ENCODE peak calls at places on chromosomes 6 and 20, in six cellular contexts. J is endothelial cell; K is NCI-H1092; Z is activated CD4-positive, alpha-beta T cell treated with anti-CD3 and anti-CD28 coated beads for 4 hours; U is GM12891; S is neural crest cell. W is an unnamed sample.

GRCh38 chr20:63955281-63955845 is 853 bp downstream of the UCKL1 start:
- DNase-seq in K (no peak), J (no peak), S (peak), U (no peak), Z (peak), W (no peak)

GRCh38 chr20:828987-829386 is 4.5 kb upstream of the FAM110A start:
- DNase-seq in S (no peak), J (no peak), K (no peak), Z (no peak), U (no peak), W (no peak)

GRCh38 chr6:41941280-41942044 is at the start of gene CCND3:
- DNase-seq in S (peak), U (peak), J (peak), Z (peak), K (peak), W (peak)

GRCh38 chr6:30350519-30350918 is 5.6 kb downstream of the RPP21 start:
- DNase-seq in U (no peak), K (no peak), S (no peak), J (no peak), Z (no peak), W (no peak)

GRCh38 chr20:16612708-16613107 is 39.5 kb upstream of the KIF16B start:
- DNase-seq in J (no peak), Z (no peak), K (no peak), S (no peak), U (no peak), W (no peak)

GRCh38 chr20:62219101-62219991 is 732 bp downstream of the HRH3 start:
- DNase-seq in K (no peak), U (no peak), J (no peak), Z (no peak), S (no peak), W (peak)

GRCh38 chr20:48919882-48920526 is 1.5 kb upstream of the ARFGEF2 start:
- DNase-seq in K (no peak), S (no peak), J (no peak), U (no peak), Z (no peak), W (no peak)

GRCh38 chr20:15742627-15743026 is 830.6 kb downstream of the KIF16B start:
- DNase-seq in K (no peak), S (no peak), Z (no peak), U (no peak), J (no peak), W (peak)

GRCh38 chr6:14270925-14271791 is 153.6 kb downstream of the CD83 start:
- DNase-seq in U (no peak), J (no peak), Z (peak), K (no peak), S (no peak), W (no peak)

GRCh38 chr6:156808287-156808686 is 31.1 kb downstream of the ARID1B start:
- DNase-seq in Z (no peak), S (no peak), U (no peak), K (peak), J (no peak), W (peak)

GRCh38 chr20:15220778-15221565 is 883.6 kb upstream of the FLRT3 start:
- DNase-seq in Z (no peak), K (no peak), S (no peak), U (no peak), J (no peak), W (no peak)

GRCh38 chr6:39769012-39769411 is 23.2 kb upstream of the DAAM2 start:
- DNase-seq in S (no peak), J (no peak), U (no peak), Z (no peak), K (no peak), W (no peak)

GRCh38 chr6:23016701-23017100 is 447.3 kb downstream of the HDGFL1 start:
- DNase-seq in K (no peak), S (no peak), U (no peak), Z (no peak), J (no peak), W (no peak)

GRCh38 chr6:161169690-161170089 is 104.2 kb downstream of the AGPAT4 start:
- DNase-seq in J (no peak), Z (no peak), U (no peak), K (peak), S (no peak), W (peak)

GRCh38 chr6:158849899-158850806 is 31.0 kb upstream of the EZR start:
- DNase-seq in K (no peak), J (no peak), U (no peak), S (no peak), Z (peak), W (peak)

GRCh38 chr20:31587545-31588389 is 17.3 kb upstream of the ID1 start:
- DNase-seq in Z (no peak), J (no peak), K (peak), U (no peak), S (no peak), W (no peak)

GRCh38 chr6:119633461-119633860 is 283.9 kb upstream of the MAN1A1 start:
- DNase-seq in K (no peak), J (no peak), U (no peak), S (no peak), Z (no peak), W (no peak)

GRCh38 chr6:2783188-2783957 is 18.2 kb downstream of the WRNIP1 start:
- DNase-seq in U (no peak), K (no peak), S (no peak), Z (no peak), J (no peak), W (no peak)

GRCh38 chr6:113558966-113559365 is 298.2 kb upstream of the MARCKS start:
- DNase-seq in U (no peak), J (no peak), Z (no peak), K (no peak), S (no peak), W (no peak)

GRCh38 chr6:161079566-161080262 is 88.1 kb downstream of the MAP3K4 start:
- DNase-seq in J (no peak), K (no peak), Z (peak), U (no peak), S (no peak), W (no peak)

GRCh38 chr6:56581561-56581960 is 61.1 kb downstream of the DST start:
- DNase-seq in K (no peak), J (no peak), Z (no peak), U (no peak), S (no peak), W (no peak)

GRCh38 chr6:170031096-170031471 is 259.8 kb downstream of the DLL1 start:
- DNase-seq in K (peak), J (no peak), S (no peak), Z (no peak), U (no peak), W (peak)

GRCh38 chr20:2535711-2536561 is 437 bp upstream of the TMC2 start:
- DNase-seq in U (no peak), Z (no peak), K (no peak), S (no peak), J (no peak), W (no peak)

GRCh38 chr6:144897441-144897921 is 612.3 kb downstream of the UTRN start:
- DNase-seq in Z (no peak), J (no peak), U (no peak), K (no peak), S (no peak), W (no peak)

GRCh38 chr20:2093200-2093781 is 8.3 kb upstream of the STK35 start:
- DNase-seq in Z (no peak), U (peak), S (no peak), J (peak), K (no peak), W (peak)

GRCh38 chr6:11381801-11382513 is 149.5 kb upstream of the NEDD9 start:
- DNase-seq in U (peak), K (no peak), S (no peak), Z (peak), J (no peak), W (no peak)

GRCh38 chr6:3384346-3385143 is 72.3 kb downstream of the SLC22A23 start:
- DNase-seq in Z (no peak), J (no peak), K (no peak), S (no peak), U (no peak), W (no peak)

GRCh38 chr6:37285861-37286311 is 27.9 kb upstream of the TMEM217 start:
- DNase-seq in K (no peak), Z (no peak), J (no peak), U (no peak), S (no peak), W (no peak)

GRCh38 chr6:14924126-14925024 is 321.5 kb upstream of the JARID2 start:
- DNase-seq in S (no peak), Z (no peak), J (no peak), U (no peak), K (peak), W (peak)

GRCh38 chr6:26187981-26188635 is 100.9 kb downstream of the HFE start:
- DNase-seq in Z (no peak), U (no peak), S (no peak), J (no peak), K (no peak), W (no peak)

GRCh38 chr6:133542056-133542821 is 301.1 kb downstream of the EYA4 start:
- DNase-seq in U (no peak), S (no peak), Z (no peak), J (no peak), K (no peak), W (no peak)

GRCh38 chr20:3162080-3162611 is 2.5 kb upstream of the FASTKD5 start:
- DNase-seq in S (no peak), Z (no peak), U (no peak), K (peak), J (no peak), W (no peak)

GRCh38 chr6:168368971-168369370 is 49.4 kb upstream of the DACT2 start:
- DNase-seq in J (no peak), U (no peak), S (no peak), Z (no peak), K (no peak), W (no peak)

GRCh38 chr6:10968776-10969175 is 75.3 kb downstream of the ELOVL2 start:
- DNase-seq in U (no peak), J (no peak), Z (no peak), K (no peak), S (no peak), W (no peak)

GRCh38 chr6:44339763-44340625 is 2.5 kb upstream of the SPATS1 start:
- DNase-seq in S (no peak), U (no peak), K (no peak), Z (no peak), J (no peak), W (no peak)

GRCh38 chr6:10521104-10521808 is at the start of gene GCNT2:
- DNase-seq in K (no peak), J (no peak), S (no peak), U (no peak), Z (no peak), W (peak)

GRCh38 chr6:142886431-142887170 is 58.4 kb downstream of the HIVEP2 start:
- DNase-seq in Z (no peak), S (no peak), K (no peak), J (no peak), U (no peak), W (peak)

GRCh38 chr20:50980071-50980681 is 21.6 kb downstream of the MOCS3 start:
- DNase-seq in J (no peak), S (no peak), U (no peak), K (no peak), Z (no peak), W (no peak)

GRCh38 chr6:7041511-7042026 is 66.2 kb upstream of the RREB1 start:
- DNase-seq in S (no peak), U (no peak), Z (no peak), J (no peak), K (no peak), W (no peak)